ENCODE peak calls at places on chromosomes 1 and 21, in four cellular contexts. K is K562, T is SK-N-SH, U is HepG2. E is an unnamed sample.

GRCh38 chr1:28830814-28831213 is 18.8 kb downstream of the OPRD1 start:
- DNase-seq in K (no peak), T (peak), U (no peak), E (no peak)

GRCh38 chr1:20248954-20249612 is 41.6 kb upstream of the VWA5B1 start:
- DNase-seq in K (no peak), T (no peak), U (no peak), E (no peak)

GRCh38 chr1:19637606-19638005 is 6.5 kb upstream of the NBL1 start:
- DNase-seq in K (no peak), T (no peak), U (no peak), E (no peak)

GRCh38 chr1:112696578-112697320 is 10.2 kb downstream of the RHOC start:
- DNase-seq in K (no peak), T (no peak), U (no peak), E (no peak)

GRCh38 chr1:192270398-192270797 is 46.4 kb upstream of the RGS21 start:
- DNase-seq in K (no peak), T (no peak), U (no peak), E (no peak)

GRCh38 chr1:31712625-31713024 is 8.8 kb upstream of the COL16A1 start:
- DNase-seq in K (no peak), T (no peak), U (no peak), E (no peak)

GRCh38 chr1:21534674-21535378 is 25.6 kb downstream of the ALPL start:
- DNase-seq in K (peak), T (no peak), U (peak), E (peak)

GRCh38 chr1:66351913-66352312 is 182.0 kb upstream of the SGIP1 start:
- DNase-seq in K (no peak), T (no peak), U (no peak), E (no peak)

GRCh38 chr1:225820522-225821120 is 10.7 kb downstream of the EPHX1 start:
- DNase-seq in K (no peak), T (no peak), U (no peak), E (no peak)

GRCh38 chr1:225754940-225755635 is 22.5 kb upstream of the SRP9 start:
- DNase-seq in K (no peak), T (no peak), U (peak), E (no peak)

GRCh38 chr1:1004780-1005697 is 5.1 kb upstream of the HES4 start:
- DNase-seq in K (peak), T (peak), U (no peak), E (no peak)

GRCh38 chr1:197595244-197595904 is 179.9 kb downstream of the DENND1B start:
- DNase-seq in K (no peak), T (no peak), U (no peak), E (no peak)

GRCh38 chr1:93080424-93080823 is 1.3 kb downstream of the MTF2 start:
- DNase-seq in K (peak), T (peak), U (peak), E (no peak)

GRCh38 chr1:89598450-89599331 is 34.2 kb upstream of the LRRC8C start:
- DNase-seq in K (peak), T (peak), U (peak), E (no peak)

GRCh38 chr21:45954271-45954670 is 27.3 kb upstream of the COL6A1 start:
- DNase-seq in K (no peak), T (peak), U (no peak), E (no peak)

GRCh38 chr1:170461362-170461761 is 70.6 kb upstream of the GORAB start:
- DNase-seq in K (no peak), T (no peak), U (no peak), E (no peak)

GRCh38 chr1:203035111-203036000 is 9.1 kb downstream of the PPFIA4 start:
- DNase-seq in K (no peak), T (no peak), U (no peak), E (no peak)

GRCh38 chr1:63643926-63644325 is 50.7 kb downstream of the PGM1 start:
- DNase-seq in K (no peak), T (no peak), U (no peak), E (no peak)

GRCh38 chr21:33478858-33479678 is 706 bp downstream of the TMEM50B start:
- DNase-seq in K (peak), T (peak), U (peak), E (peak)

GRCh38 chr1:44240802-44241671 is 27.8 kb downstream of the DMAP1 start:
- DNase-seq in K (peak), T (peak), U (no peak), E (no peak)

GRCh38 chr1:225763815-225764548 is 13.6 kb upstream of the SRP9 start:
- DNase-seq in K (no peak), T (no peak), U (no peak), E (no peak)

GRCh38 chr1:232045571-232045970 is 419.0 kb downstream of the DISC1 start:
- DNase-seq in K (no peak), T (no peak), U (no peak), E (no peak)

GRCh38 chr1:117615474-117615873 is 9.6 kb downstream of the TENT5C start:
- DNase-seq in K (no peak), T (no peak), U (no peak), E (no peak)

GRCh38 chr21:33608559-33608958 is 20.1 kb upstream of the DONSON start:
- DNase-seq in K (no peak), T (no peak), U (no peak), E (no peak)

GRCh38 chr1:195934839-195935557 is 673.2 kb downstream of the KCNT2 start:
- DNase-seq in K (no peak), T (peak), U (no peak), E (no peak)

GRCh38 chr1:244782056-244782455 is 53.4 kb upstream of the COX20 start:
- DNase-seq in K (no peak), T (no peak), U (no peak), E (no peak)

GRCh38 chr1:168210312-168210711 is 15.5 kb upstream of the SFT2D2 start:
- DNase-seq in K (no peak), T (no peak), U (peak), E (no peak)

GRCh38 chr1:62064831-62065230 is 129.8 kb upstream of the L1TD1 start:
- DNase-seq in K (no peak), T (no peak), U (no peak), E (no peak)
- TF ChIP-seq FOXJ3 in K (no peak), T (no peak), U (no peak), E (no peak)

GRCh38 chr1:151311589-151312331 is 15.5 kb downstream of the PI4KB start:
- DNase-seq in K (peak), T (peak), U (peak), E (no peak)
- TF ChIP-seq FOXJ3 in K (no peak), T (no peak), U (no peak), E (no peak)

GRCh38 chr21:31529406-31529805 is 130.1 kb upstream of the SOD1 start:
- DNase-seq in K (no peak), T (no peak), U (no peak), E (no peak)
- TF ChIP-seq FOXJ3 in K (no peak), T (no peak), U (no peak), E (no peak)

DNA sequence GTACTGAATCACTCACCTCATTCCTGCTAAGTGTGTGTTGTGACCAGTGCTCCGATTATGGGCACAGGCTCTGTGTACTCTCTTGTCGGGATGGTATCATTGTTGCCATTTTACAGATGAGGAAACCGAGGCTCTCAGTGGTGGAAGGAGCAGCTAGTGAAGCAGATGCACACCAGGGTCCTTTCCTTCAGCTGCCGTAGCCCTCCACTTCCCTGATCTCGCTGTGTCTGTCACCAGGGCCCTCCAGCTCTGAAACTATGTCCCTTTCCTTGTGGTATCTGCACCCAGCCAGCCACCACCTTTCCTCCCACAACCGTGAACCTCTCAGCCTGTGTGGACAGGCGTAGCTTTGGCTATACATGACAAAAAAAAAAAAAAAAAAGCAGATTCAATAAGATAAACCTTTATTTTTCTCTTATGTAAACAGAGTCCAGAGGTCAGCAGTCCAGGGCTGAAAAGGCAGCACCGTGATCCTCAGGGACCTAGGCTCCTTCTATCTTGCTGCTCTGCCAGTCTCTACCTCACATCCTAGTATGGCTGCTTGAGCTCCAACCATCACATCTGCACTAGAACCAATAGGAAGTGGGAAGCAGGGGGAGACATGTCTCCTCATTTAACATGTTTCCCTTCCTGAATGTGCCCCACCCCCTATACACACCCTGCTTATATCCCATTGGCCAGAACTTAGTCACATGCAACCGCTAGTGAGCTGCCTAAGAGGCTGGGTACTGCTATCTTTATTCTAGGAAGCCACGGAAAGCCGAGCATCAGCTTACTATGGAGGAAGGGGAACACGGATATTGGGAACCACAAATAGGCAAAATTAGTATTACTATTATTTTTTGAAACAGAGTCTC is 44.3 kb downstream of the TMEM51 start:
- DNase-seq in K (peak), T (no peak), U (no peak), E (no peak)
- TF ChIP-seq FOXJ3 in K (no peak), T (no peak), U (no peak), E (no peak)

DNA sequence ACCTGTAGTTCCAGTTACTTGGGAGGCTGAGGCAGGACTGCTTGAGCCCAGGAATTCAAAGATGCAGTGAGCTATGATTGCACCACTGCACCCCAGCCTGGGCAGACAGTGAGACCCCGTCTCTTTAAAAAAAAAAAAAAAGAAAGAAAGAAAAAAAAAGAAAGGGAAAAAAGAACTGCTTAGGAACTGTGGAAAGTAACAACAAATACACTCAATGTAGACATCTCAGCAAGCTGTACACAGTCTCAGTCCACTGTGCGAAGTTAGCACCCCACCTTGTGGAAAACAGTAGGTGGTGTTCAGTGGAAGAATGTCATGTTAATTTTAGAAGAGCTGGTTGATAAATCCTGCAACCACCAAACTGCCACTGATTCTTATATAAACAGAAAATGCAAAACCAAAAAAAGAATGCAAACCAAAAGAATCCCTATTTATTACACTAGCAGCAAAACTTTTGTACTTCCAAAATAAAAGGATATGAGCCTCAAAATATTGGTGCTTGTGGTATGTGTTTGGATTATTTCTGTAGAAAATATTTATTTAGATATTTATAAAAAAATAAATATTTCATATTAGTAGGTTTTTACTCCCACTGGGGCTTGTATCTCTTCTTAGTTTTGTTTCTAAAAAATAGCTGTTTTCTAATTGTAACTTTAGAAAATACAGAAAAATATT is 31.1 kb downstream of the ALG14 start:
- DNase-seq in K (peak), T (peak), U (peak), E (no peak)
- TF ChIP-seq FOXJ3 in K (no peak), T (no peak), U (no peak), E (no peak)

GRCh38 chr1:3004285-3005205 is 16.7 kb upstream of the ACTRT2 start:
- DNase-seq in K (no peak), T (no peak), U (no peak), E (no peak)
- TF ChIP-seq FOXJ3 in K (no peak), T (no peak), U (no peak), E (no peak)

DNA sequence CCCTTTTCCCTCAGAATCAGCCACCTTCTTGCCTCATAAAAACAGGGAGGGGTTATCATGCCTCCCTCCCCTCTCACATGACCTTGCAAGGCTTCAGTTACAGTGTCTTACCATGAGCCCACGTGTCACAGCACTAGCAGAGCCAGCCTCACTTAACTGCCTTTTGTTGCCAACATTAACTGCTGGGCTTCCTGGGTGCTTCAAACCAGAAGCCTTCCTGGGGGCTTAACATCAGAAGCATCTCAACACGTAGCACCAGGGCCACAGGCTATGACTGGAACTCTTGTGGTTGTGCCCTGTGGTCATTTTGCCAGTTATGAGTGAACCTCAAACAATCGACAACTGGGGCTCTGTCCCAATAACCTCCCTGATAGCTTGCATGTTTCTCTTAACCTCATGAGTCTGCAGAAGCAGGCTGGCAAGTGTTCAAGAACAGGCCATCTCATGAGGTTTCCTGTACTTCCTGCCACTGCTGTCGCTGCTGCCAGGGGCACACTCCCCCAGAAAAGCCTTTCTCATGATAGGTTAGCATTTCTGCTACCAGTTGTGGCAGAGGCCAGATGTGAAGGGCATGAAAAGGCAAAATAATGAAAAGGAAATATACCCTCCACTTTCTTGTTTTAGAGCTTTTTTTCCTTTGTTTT is 132.2 kb downstream of the GLUL start:
- DNase-seq in K (peak), T (no peak), U (no peak), E (no peak)
- TF ChIP-seq FOXJ3 in K (no peak), T (no peak), U (no peak), E (no peak)

DNA sequence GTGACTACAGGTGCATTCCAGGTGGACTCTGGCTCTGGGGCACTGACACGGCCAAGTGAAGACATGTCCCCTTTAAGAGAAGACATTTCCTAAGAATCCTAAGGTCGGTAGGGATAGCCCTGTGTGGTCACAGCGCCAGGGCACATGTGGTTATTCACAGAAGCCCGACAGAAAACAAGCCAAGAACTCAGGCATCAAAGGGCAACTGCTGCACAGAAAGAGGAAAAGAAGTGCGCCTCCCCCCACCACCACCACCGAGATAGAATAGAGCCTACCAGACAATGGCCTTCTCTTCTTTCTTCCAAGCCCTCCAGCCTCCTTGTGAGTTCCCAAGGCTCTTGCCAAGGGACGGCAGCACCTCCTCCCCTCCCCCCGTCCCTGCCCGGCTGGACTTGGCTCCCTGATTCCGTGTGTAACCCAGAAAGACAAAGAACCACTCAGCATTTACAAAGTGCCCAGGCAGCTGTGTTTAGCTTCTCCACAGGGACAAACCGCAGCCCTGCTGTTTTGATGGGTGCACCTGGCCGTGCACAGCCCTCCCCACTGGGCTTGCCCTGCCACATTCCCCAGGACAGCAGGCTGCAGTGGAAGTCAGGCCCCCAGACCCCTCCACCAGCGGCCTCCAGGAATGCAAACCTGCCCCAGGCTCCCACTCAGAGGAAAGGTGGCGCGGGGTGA is 30.2 kb downstream of the TMPRSS2 start:
- DNase-seq in K (no peak), T (no peak), U (no peak), E (peak)
- TF ChIP-seq FOXJ3 in K (no peak), T (no peak), U (no peak), E (peak)